ENCODE peak calls at places on chromosomes 4 and X, in eight cellular contexts. F is iPS DF 19.7; X is activated CD4-positive, alpha-beta T cell treated with anti-CD3 and anti-CD28 coated beads, Interleukin-2, amount 10 ng/mL, durations not matched to agents 7 days and 5 days; H is aorta; U is anterior cingulate cortex; Y is Peyer's patch; K is GM12865; A is ureter. J is an unnamed sample.
A peak's percentile ranks its signal among the peaks of the same experiment; 100 is the strongest.

GRCh38 chrX:76657499-76657898 is 230.0 kb downstream of the MAGEE1 start:
- DNase-seq in F (no peak), X (no peak), H (no peak), U (no peak), Y (no peak), K (peak; percentile 1), A (no peak), J (no peak)

GRCh38 chrX:23509256-23509655 is 158.0 kb upstream of the PRDX4 start:
- DNase-seq in F (peak; percentile 45), X (no peak), H (no peak), U (no peak), Y (no peak), K (no peak), A (no peak), J (no peak)

GRCh38 chr4:24470681-24471622 is 113.4 kb downstream of the DHX15 start:
- DNase-seq in F (no peak), X (no peak), H (peak; percentile 52), U (peak; percentile 13), Y (peak; percentile 52), K (peak; percentile 21), A (peak; percentile 56), J (peak; percentile 53)

GRCh38 chrX:107442914-107443527 is 6.4 kb upstream of the FRMPD3 start:
- DNase-seq in F (no peak), X (no peak), H (no peak), U (no peak), Y (no peak), K (no peak), A (no peak), J (peak; percentile 26)

GRCh38 chr4:88033309-88033708 is 25.9 kb downstream of the PKD2 start:
- DNase-seq in F (peak; percentile 23), X (peak; percentile 70), H (no peak), U (no peak), Y (no peak), K (peak; percentile 66), A (peak; percentile 46), J (no peak)

GRCh38 chr4:179110356-179110755 is 1668.1 kb upstream of the AGA start:
- DNase-seq in F (no peak), X (no peak), H (no peak), U (no peak), Y (no peak), K (no peak), A (no peak), J (no peak)

GRCh38 chrX:53048169-53049126 is at the start of gene GPR173:
- DNase-seq in F (no peak), X (no peak), H (peak; percentile 72), U (peak; percentile 69), Y (peak; percentile 56), K (no peak), A (peak; percentile 54), J (peak; percentile 23)

GRCh38 chr4:169064281-169064680 is 54.2 kb upstream of the CBR4 start:
- DNase-seq in F (no peak), X (no peak), H (no peak), U (no peak), Y (no peak), K (no peak), A (no peak), J (no peak)

GRCh38 chr4:158042591-158043030 is 130.2 kb downstream of the GASK1B start:
- DNase-seq in F (no peak), X (no peak), H (no peak), U (no peak), Y (no peak), K (no peak), A (no peak), J (no peak)

GRCh38 chr4:106286611-106287010 is 29.4 kb downstream of the TBCK start:
- DNase-seq in F (no peak), X (no peak), H (no peak), U (no peak), Y (no peak), K (no peak), A (no peak), J (no peak)

GRCh38 chr4:24856586-24856985 is 56.3 kb downstream of the CCDC149 start:
- DNase-seq in F (no peak), X (no peak), H (peak; percentile 76), U (no peak), Y (no peak), K (peak; percentile 75), A (no peak), J (no peak)

GRCh38 chrX:7330971-7331746 is 183.2 kb upstream of the PUDP start:
- DNase-seq in F (no peak), X (no peak), H (peak; percentile 64), U (no peak), Y (no peak), K (no peak), A (no peak), J (peak; percentile 4)

GRCh38 chr4:13918110-13918509 is 290.6 kb upstream of the BOD1L1 start:
- DNase-seq in F (no peak), X (no peak), H (peak; percentile 57), U (no peak), Y (no peak), K (no peak), A (no peak), J (no peak)

GRCh38 chr4:141802324-141802723 is 165.9 kb downstream of the IL15 start:
- DNase-seq in F (no peak), X (no peak), H (no peak), U (no peak), Y (no peak), K (no peak), A (no peak), J (no peak)

GRCh38 chr4:84994280-84994679 is 27.8 kb upstream of the WDFY3 start:
- DNase-seq in F (no peak), X (no peak), H (no peak), U (no peak), Y (no peak), K (no peak), A (no peak), J (no peak)

GRCh38 chr4:31089815-31090214 is 369.6 kb downstream of the PCDH7 start:
- DNase-seq in F (no peak), X (no peak), H (no peak), U (no peak), Y (no peak), K (no peak), A (no peak), J (no peak)

GRCh38 chrX:115579327-115579726 is 18.4 kb downstream of the PLS3 start:
- DNase-seq in F (no peak), X (no peak), H (no peak), U (no peak), Y (no peak), K (no peak), A (no peak), J (no peak)

GRCh38 chrX:51894697-51895336 is 1.4 kb downstream of the MAGED1 start:
- DNase-seq in F (no peak), X (no peak), H (no peak), U (no peak), Y (no peak), K (peak; percentile 19), A (no peak), J (peak; percentile 53)

GRCh38 chr4:100286601-100287000 is 96.3 kb upstream of the DDIT4L start:
- DNase-seq in F (no peak), X (no peak), H (no peak), U (no peak), Y (no peak), K (no peak), A (no peak), J (no peak)

J was measured in mucosa of descending colon.